ENCODE peak calls at places on chromosome 14, in nine cellular contexts. X, K, C, M, P, J, G, I and Q are unnamed samples. For H3K27me3, the result is how much of the 10 kb centered on the place peaks cover.

GRCh38 chr14:39266589-39266870 is 32.8 kb downstream of the MIA2 start:
- DNase-seq in X (peak), K (peak), C (no peak), M (no peak), P (peak), J (peak), G (no peak), I (no peak), Q (peak)

GRCh38 chr14:39102265-39102968 is 618 bp downstream of the SEC23A start:
- DNase-seq in X (no peak), K (no peak), C (no peak), M (no peak), P (peak), J (peak), G (no peak), I (no peak), Q (no peak)

GRCh38 chr14:28571636-28572035 is 195.0 kb upstream of the FOXG1 start:
- DNase-seq in X (no peak), K (no peak), C (no peak), M (no peak), P (no peak), J (no peak), G (no peak), I (no peak), Q (no peak)

GRCh38 chr14:60981626-60982455 is 796 bp downstream of the SLC38A6 start:
- DNase-seq in X (no peak), K (no peak), C (no peak), M (no peak), P (peak), J (no peak), G (peak), I (no peak), Q (peak)

GRCh38 chr14:90443161-90444076 is 46.6 kb downstream of the CALM1 start:
- DNase-seq in X (no peak), K (no peak), C (no peak), M (no peak), P (no peak), J (no peak), G (no peak), I (no peak), Q (no peak)

GRCh38 chr14:101402936-101403660 is 158.2 kb upstream of the DIO3 start:
- DNase-seq in X (peak), K (no peak), C (no peak), M (no peak), P (no peak), J (no peak), G (no peak), I (no peak), Q (no peak)

GRCh38 chr14:60092516-60092915 is 793 bp downstream of the PCNX4 start:
- DNase-seq in X (no peak), K (no peak), C (no peak), M (no peak), P (peak), J (no peak), G (no peak), I (no peak), Q (no peak)

GRCh38 chr14:102957222-102957621 is 34.8 kb downstream of the AMN start:
- DNase-seq in X (no peak), K (no peak), C (no peak), M (no peak), P (peak), J (no peak), G (no peak), I (no peak), Q (no peak)

GRCh38 chr14:24943024-24943423 is 106.9 kb downstream of the STXBP6 start:
- DNase-seq in X (no peak), K (peak), C (no peak), M (no peak), P (no peak), J (no peak), G (no peak), I (no peak), Q (no peak)

GRCh38 chr14:33851366-33851765 is 99.5 kb downstream of the EGLN3 start:
- DNase-seq in X (no peak), K (no peak), C (no peak), M (no peak), P (no peak), J (no peak), G (no peak), I (no peak), Q (no peak)

GRCh38 chr14:23577710-23578392 is 739 bp downstream of the JPH4 start:
- DNase-seq in X (no peak), K (no peak), C (peak), M (no peak), P (no peak), J (no peak), G (no peak), I (no peak), Q (no peak)

GRCh38 chr14:64855732-64856527 is 23.8 kb downstream of the SPTB start:
- DNase-seq in X (no peak), K (peak), C (peak), M (no peak), P (no peak), J (no peak), G (no peak), I (no peak), Q (no peak)

GRCh38 chr14:32635103-32635719 is 303.5 kb upstream of the NPAS3 start:
- DNase-seq in X (no peak), K (no peak), C (no peak), M (no peak), P (peak), J (no peak), G (no peak), I (no peak), Q (no peak)

GRCh38 chr14:35818346-35819115 is 7.6 kb upstream of the BRMS1L start:
- DNase-seq in X (no peak), K (no peak), C (no peak), M (peak), P (peak), J (no peak), G (no peak), I (no peak), Q (no peak)

GRCh38 chr14:65972891-65973290 is 513.3 kb upstream of the CCDC196 start:
- DNase-seq in X (no peak), K (no peak), C (no peak), M (no peak), P (peak), J (no peak), G (no peak), I (no peak), Q (no peak)

GRCh38 chr14:58098507-58098906 is 53.5 kb downstream of the ARMH4 start:
- DNase-seq in X (no peak), K (no peak), C (no peak), M (no peak), P (no peak), J (no peak), G (no peak), I (no peak), Q (no peak)

GRCh38 chr14:66140213-66140918 is 345.8 kb upstream of the CCDC196 start:
- DNase-seq in X (no peak), K (no peak), C (no peak), M (no peak), P (no peak), J (no peak), G (no peak), I (no peak), Q (no peak)

GRCh38 chr14:88993946-88994345 is 169.5 kb downstream of the TTC8 start:
- DNase-seq in X (no peak), K (no peak), C (no peak), M (no peak), P (peak), J (no peak), G (no peak), I (no peak), Q (peak)

GRCh38 chr14:35333797-35334743 is 41.9 kb downstream of the PSMA6 start:
- DNase-seq in X (peak), K (no peak), C (no peak), M (no peak), P (no peak), J (no peak), G (no peak), I (no peak), Q (peak)

GRCh38 chr14:73243341-73243740 is 6.0 kb downstream of the PAPLN start:
- DNase-seq in X (no peak), K (peak), C (no peak), M (no peak), P (no peak), J (no peak), G (no peak), I (no peak), Q (no peak)

GRCh38 chr14:75452324-75452723 is 24.5 kb downstream of the JDP2 start:
- DNase-seq in X (peak), K (peak), C (no peak), M (no peak), P (no peak), J (no peak), G (no peak), I (no peak), Q (no peak)

GRCh38 chr14:97328743-97329142 is 531.6 kb downstream of the VRK1 start:
- DNase-seq in X (no peak), K (no peak), C (no peak), M (no peak), P (no peak), J (no peak), G (no peak), I (no peak), Q (no peak)

GRCh38 chr14:35341454-35342159 is 49.4 kb downstream of the PSMA6 start:
- DNase-seq in X (peak), K (peak), C (peak), M (peak), P (peak), J (peak), G (peak), I (no peak), Q (peak)

GRCh38 chr14:21686468-21686867 is 12.8 kb upstream of the OR4E1 start:
- DNase-seq in X (no peak), K (no peak), C (no peak), M (no peak), P (no peak), J (no peak), G (no peak), I (no peak), Q (no peak)

GRCh38 chr14:51069065-51069464 is 25.8 kb downstream of the TRIM9 start:
- DNase-seq in X (no peak), K (no peak), C (no peak), M (no peak), P (no peak), J (no peak), G (no peak), I (no peak), Q (no peak)

GRCh38 chr14:68695326-68695768 is 97.5 kb downstream of the ZFP36L1 start:
- DNase-seq in X (peak), K (peak), C (no peak), M (no peak), P (peak), J (no peak), G (peak), I (no peak), Q (peak)

GRCh38 chr14:100644784-100645183 is 57.6 kb upstream of the BEGAIN start:
- DNase-seq in X (no peak), K (no peak), C (no peak), M (no peak), P (no peak), J (no peak), G (no peak), I (no peak), Q (no peak)

GRCh38 chr14:101845896-101846295 is 84.4 kb downstream of the PPP2R5C start:
- DNase-seq in X (no peak), K (no peak), C (no peak), M (no peak), P (no peak), J (no peak), G (no peak), I (no peak), Q (no peak)

GRCh38 chr14:38950676-38951075 is 152.4 kb downstream of the SEC23A start:
- DNase-seq in X (no peak), K (no peak), C (no peak), M (no peak), P (no peak), J (no peak), G (no peak), I (no peak), Q (no peak)

GRCh38 chr14:63045234-63045611 is at the start of gene KCNH5:
- DNase-seq in X (no peak), K (peak), C (peak), M (no peak), P (peak), J (peak), G (no peak), I (no peak), Q (peak)

GRCh38 chr14:55130194-55130550 is 1.1 kb downstream of the LGALS3 start:
- DNase-seq in X (no peak), K (no peak), C (no peak), M (no peak), P (peak), J (peak), G (no peak), I (no peak), Q (no peak)

GRCh38 chr14:91693342-91693741 is 38.5 kb downstream of the CATSPERB start:
- DNase-seq in X (no peak), K (no peak), C (no peak), M (no peak), P (no peak), J (no peak), G (peak), I (no peak), Q (peak)

GRCh38 chr14:32077081-32078029 is at the start of gene ARHGAP5:
- DNase-seq in X (peak), K (no peak), C (peak), M (peak), P (peak), J (no peak), G (no peak), I (peak), Q (no peak)

GRCh38 chr14:75204106-75204505 is 27.7 kb upstream of the TMED10 start:
- DNase-seq in X (no peak), K (no peak), C (no peak), M (no peak), P (no peak), J (no peak), G (no peak), I (no peak), Q (no peak)

GRCh38 chr14:24238527-24239037 is 3.8 kb downstream of the TINF2 start:
- DNase-seq in X (no peak), K (no peak), C (no peak), M (no peak), P (no peak), J (no peak), G (no peak), I (no peak), Q (no peak)

GRCh38 chr14:75254381-75254821 is 24.2 kb upstream of the FOS start:
- DNase-seq in X (no peak), K (peak), C (no peak), M (no peak), P (no peak), J (peak), G (no peak), I (no peak), Q (no peak)

GRCh38 chr14:101458536-101459391 is 102.5 kb upstream of the DIO3 start:
- DNase-seq in X (peak), K (no peak), C (no peak), M (no peak), P (no peak), J (no peak), G (no peak), I (peak), Q (no peak)

DNA sequence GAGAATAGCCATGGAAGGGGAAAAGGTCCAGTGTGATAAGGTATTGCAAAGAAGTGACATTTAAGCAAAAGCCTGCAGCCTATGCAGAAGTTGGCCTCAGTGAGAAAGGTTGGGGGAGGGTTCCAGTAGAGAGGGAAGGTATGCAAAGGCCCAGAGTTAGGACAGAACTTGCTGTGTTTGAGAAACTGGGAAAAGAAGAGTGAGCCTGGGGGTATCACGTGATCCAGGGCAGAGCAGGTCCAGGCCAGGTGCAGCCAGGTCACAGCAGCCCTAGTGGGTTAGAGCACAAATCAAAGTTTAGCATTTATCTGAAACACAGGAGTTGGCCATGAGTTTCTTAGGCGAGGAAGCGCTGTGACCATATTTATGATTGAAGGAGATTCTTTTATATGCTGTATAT is 1.6 kb downstream of the SERPINA5 start:
- DNase-seq in X (no peak), K (no peak), C (no peak), M (no peak), P (no peak), J (no peak), G (no peak), I (no peak), Q (no peak)
- H3K27me3 ChIP-seq in X (under half), K (under half), C (under half), M (under half), P (under half), J (under half), G (under half), I (under half), Q (under half)

DNA sequence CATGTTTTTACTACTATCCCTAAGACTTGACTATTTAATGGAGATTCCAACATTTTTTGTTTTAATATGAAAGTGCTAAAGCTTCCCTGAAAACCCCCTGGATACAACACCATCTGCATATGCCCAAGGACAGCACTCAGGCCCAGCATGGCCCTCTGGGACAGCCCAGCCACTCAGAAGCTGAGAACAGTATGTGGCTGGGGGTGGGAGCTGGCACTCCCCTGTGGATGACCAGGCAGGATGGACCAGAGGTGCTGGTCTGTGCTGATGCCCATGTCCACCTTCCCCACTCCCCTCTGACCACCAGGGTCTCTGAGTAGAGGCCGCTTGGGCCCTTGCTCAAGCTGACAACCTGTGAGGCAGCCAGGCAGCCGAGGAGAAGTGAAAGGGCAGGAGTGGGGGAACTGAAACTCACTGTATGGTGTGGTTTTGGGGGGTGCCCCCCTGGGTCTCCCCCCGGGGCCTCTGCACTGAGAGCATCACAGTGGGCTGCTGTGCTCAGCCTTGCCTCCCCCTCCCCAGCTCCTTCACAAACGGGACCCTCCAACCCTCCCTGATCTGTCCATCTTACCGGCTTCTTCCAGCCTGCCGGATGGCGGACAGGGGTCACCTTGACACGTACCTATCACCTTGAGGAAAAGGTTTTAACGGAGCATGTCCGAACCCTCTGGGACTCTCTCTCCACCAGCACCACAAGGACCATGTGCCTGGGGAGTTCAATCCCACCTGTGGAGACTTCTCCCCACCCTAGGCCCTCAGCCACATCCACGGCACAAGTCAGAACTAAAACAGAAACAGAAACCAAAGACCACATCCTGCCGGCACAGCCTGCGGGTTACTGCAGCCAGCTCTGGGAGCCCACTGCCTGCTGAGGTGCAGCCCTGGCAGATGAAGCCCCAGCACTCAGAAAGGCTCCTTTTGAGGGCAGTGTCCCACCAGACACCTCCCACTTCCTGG is at the start of gene TMEM229B:
- DNase-seq in X (no peak), K (no peak), C (no peak), M (peak), P (no peak), J (no peak), G (no peak), I (no peak), Q (peak)
- H3K4me3 ChIP-seq in X (peak), K (peak), C (peak), M (peak), P (no peak), J (peak), G (no peak), I (no peak), Q (no peak)

GRCh38 chr14:105503918-105504692 is 13.1 kb downstream of the TEDC1 start:
- DNase-seq in X (no peak), K (peak), C (peak), M (no peak), P (no peak), J (no peak), G (no peak), I (no peak), Q (no peak)

GRCh38 chr14:105505101-105505500 is 14.1 kb downstream of the TEDC1 start:
- DNase-seq in X (no peak), K (peak), C (peak), M (no peak), P (no peak), J (no peak), G (no peak), I (no peak), Q (no peak)

GRCh38 chr14:105508069-105508468 is 17.0 kb downstream of the TEDC1 start:
- DNase-seq in X (no peak), K (peak), C (peak), M (no peak), P (no peak), J (no peak), G (no peak), I (no peak), Q (no peak)

GRCh38 chr14:105507247-105507646 is 16.2 kb downstream of the TEDC1 start:
- DNase-seq in X (no peak), K (peak), C (peak), M (no peak), P (no peak), J (no peak), G (no peak), I (no peak), Q (no peak)

DNA sequence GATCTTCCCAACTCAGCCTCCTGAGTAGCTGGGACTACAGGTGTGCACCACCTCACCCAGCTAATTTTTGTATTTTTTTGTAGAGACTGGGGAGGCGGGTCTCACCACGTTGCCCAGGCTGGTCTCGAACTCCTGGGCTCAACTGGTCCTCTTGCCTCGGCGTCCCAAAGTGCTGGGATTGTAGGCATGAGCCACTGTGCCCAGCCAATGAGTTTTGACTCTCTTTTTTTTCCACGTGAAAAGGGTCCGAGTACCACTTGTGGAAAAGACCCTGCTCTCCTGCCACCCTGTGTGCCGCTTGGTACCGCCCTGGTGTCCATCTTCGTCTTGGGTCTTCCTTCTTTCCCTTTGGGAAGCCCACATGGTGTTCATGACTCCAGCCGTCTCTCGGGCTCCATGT is 17.6 kb downstream of the TEDC1 start:
- DNase-seq in X (no peak), K (peak), C (peak), M (no peak), P (no peak), J (no peak), G (no peak), I (no peak), Q (no peak)
- H3K27me3 ChIP-seq in X (under half), K (under half), C (under half), M (under half), P (under half), J (under half), G (under half), I (under half), Q (under half)

GRCh38 chr14:70724061-70724596 is 82.4 kb downstream of the TTC9 start:
- DNase-seq in X (no peak), K (no peak), C (no peak), M (no peak), P (no peak), J (no peak), G (no peak), I (no peak), Q (no peak)

GRCh38 chr14:70724944-70725343 is 83.2 kb downstream of the TTC9 start:
- DNase-seq in X (no peak), K (no peak), C (no peak), M (no peak), P (no peak), J (no peak), G (no peak), I (no peak), Q (no peak)

GRCh38 chr14:70718383-70719123 is 76.8 kb downstream of the TTC9 start:
- DNase-seq in X (no peak), K (no peak), C (no peak), M (no peak), P (no peak), J (no peak), G (no peak), I (no peak), Q (no peak)

GRCh38 chr14:70722418-70722817 is 80.7 kb downstream of the TTC9 start:
- DNase-seq in X (no peak), K (no peak), C (no peak), M (no peak), P (no peak), J (no peak), G (no peak), I (no peak), Q (no peak)

DNA sequence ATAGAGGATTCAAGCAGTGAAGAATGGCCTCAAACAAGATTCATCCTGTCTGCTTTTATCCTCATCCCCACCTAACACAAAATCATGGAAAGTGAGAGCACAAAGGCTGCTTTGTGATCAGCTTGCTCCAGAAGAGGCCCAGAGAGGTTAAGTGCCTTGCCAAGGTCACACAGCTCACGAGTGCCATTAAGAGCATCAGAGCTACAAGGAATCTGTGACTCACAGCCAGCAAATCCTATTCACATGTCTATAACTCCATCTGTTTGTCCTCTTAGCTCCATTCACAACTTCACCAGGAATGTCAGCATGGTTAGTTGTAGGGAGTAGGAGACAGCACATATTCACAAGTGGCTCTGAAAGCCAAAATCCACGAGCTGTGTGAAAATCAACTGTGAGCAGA is 79.8 kb downstream of the TTC9 start:
- DNase-seq in X (no peak), K (no peak), C (no peak), M (no peak), P (peak), J (no peak), G (peak), I (no peak), Q (no peak)
- H3K4me3 ChIP-seq in X (no peak), K (no peak), C (no peak), M (no peak), P (no peak), J (no peak), G (no peak), I (no peak), Q (no peak)